ENCODE peak calls at places on chromosomes 12 and 14, in six cellular contexts. One of them, this sample, is unnamed.

GRCh38 chr12:132448453-132448800 is 41.5 kb upstream of the FBRSL1 start:
- DNase-seq in esophagus squamous epithelium: no peak
- DNase-seq in activated CD8-positive, alpha-beta memory T cell treated with anti-CD3 and anti-CD28 coated beads for 4 hours: no peak
- DNase-seq in kidney tubule cell: no peak
- DNase-seq in NCI-H748 treated with DMSO at 0.1 percent for 48 hours: no peak
- DNase-seq in NCI-H1105: no peak
- DNase-seq in this sample: no peak

GRCh38 chr12:95205016-95205415 is 12.3 kb downstream of the FGD6 start:
- DNase-seq in esophagus squamous epithelium: no peak
- DNase-seq in activated CD8-positive, alpha-beta memory T cell treated with anti-CD3 and anti-CD28 coated beads for 4 hours: no peak
- DNase-seq in kidney tubule cell: no peak
- DNase-seq in NCI-H748 treated with DMSO at 0.1 percent for 48 hours: no peak
- DNase-seq in NCI-H1105: no peak
- DNase-seq in this sample: no peak

GRCh38 chr12:87801860-87802720 is 227.1 kb downstream of the C12orf50 start:
- DNase-seq in esophagus squamous epithelium: no peak
- DNase-seq in activated CD8-positive, alpha-beta memory T cell treated with anti-CD3 and anti-CD28 coated beads for 4 hours: no peak
- DNase-seq in kidney tubule cell: no peak
- DNase-seq in NCI-H748 treated with DMSO at 0.1 percent for 48 hours: no peak
- DNase-seq in NCI-H1105: peak; percentile 75
- DNase-seq in this sample: no peak

GRCh38 chr12:6635375-6635855 is 344 bp downstream of the LPAR5 start:
- DNase-seq in esophagus squamous epithelium: no peak
- DNase-seq in activated CD8-positive, alpha-beta memory T cell treated with anti-CD3 and anti-CD28 coated beads for 4 hours: peak; percentile 50
- DNase-seq in kidney tubule cell: no peak
- DNase-seq in NCI-H748 treated with DMSO at 0.1 percent for 48 hours: no peak
- DNase-seq in NCI-H1105: no peak
- DNase-seq in this sample: no peak

GRCh38 chr14:92615451-92615850 is 101.9 kb downstream of the RIN3 start:
- DNase-seq in esophagus squamous epithelium: no peak
- DNase-seq in activated CD8-positive, alpha-beta memory T cell treated with anti-CD3 and anti-CD28 coated beads for 4 hours: peak; percentile 43
- DNase-seq in kidney tubule cell: no peak
- DNase-seq in NCI-H748 treated with DMSO at 0.1 percent for 48 hours: no peak
- DNase-seq in NCI-H1105: no peak
- DNase-seq in this sample: no peak

GRCh38 chr14:102708494-102708893 is 68.8 kb upstream of the TRAF3 start:
- DNase-seq in esophagus squamous epithelium: no peak
- DNase-seq in activated CD8-positive, alpha-beta memory T cell treated with anti-CD3 and anti-CD28 coated beads for 4 hours: no peak
- DNase-seq in kidney tubule cell: peak; percentile 59
- DNase-seq in NCI-H748 treated with DMSO at 0.1 percent for 48 hours: no peak
- DNase-seq in NCI-H1105: no peak
- DNase-seq in this sample: no peak

GRCh38 chr12:27914956-27915355 is 57.6 kb downstream of the PTHLH start:
- DNase-seq in esophagus squamous epithelium: no peak
- DNase-seq in activated CD8-positive, alpha-beta memory T cell treated with anti-CD3 and anti-CD28 coated beads for 4 hours: no peak
- DNase-seq in kidney tubule cell: no peak
- DNase-seq in NCI-H748 treated with DMSO at 0.1 percent for 48 hours: no peak
- DNase-seq in NCI-H1105: no peak
- DNase-seq in this sample: no peak

GRCh38 chr14:58100735-58101368 is 51.2 kb downstream of the ARMH4 start:
- DNase-seq in esophagus squamous epithelium: no peak
- DNase-seq in activated CD8-positive, alpha-beta memory T cell treated with anti-CD3 and anti-CD28 coated beads for 4 hours: no peak
- DNase-seq in kidney tubule cell: peak; percentile 23
- DNase-seq in NCI-H748 treated with DMSO at 0.1 percent for 48 hours: no peak
- DNase-seq in NCI-H1105: no peak
- DNase-seq in this sample: no peak

GRCh38 chr14:32896979-32897723 is 41.5 kb upstream of the NPAS3 start:
- DNase-seq in esophagus squamous epithelium: no peak
- DNase-seq in activated CD8-positive, alpha-beta memory T cell treated with anti-CD3 and anti-CD28 coated beads for 4 hours: no peak
- DNase-seq in kidney tubule cell: peak; percentile 47
- DNase-seq in NCI-H748 treated with DMSO at 0.1 percent for 48 hours: no peak
- DNase-seq in NCI-H1105: no peak
- DNase-seq in this sample: no peak

GRCh38 chr12:121170581-121171260 is 38.0 kb downstream of the P2RX7 start:
- DNase-seq in esophagus squamous epithelium: no peak
- DNase-seq in activated CD8-positive, alpha-beta memory T cell treated with anti-CD3 and anti-CD28 coated beads for 4 hours: no peak
- DNase-seq in kidney tubule cell: peak; percentile 58
- DNase-seq in NCI-H748 treated with DMSO at 0.1 percent for 48 hours: no peak
- DNase-seq in NCI-H1105: no peak
- DNase-seq in this sample: no peak

GRCh38 chr12:24997970-24998582 is 49.2 kb upstream of the BCAT1 start:
- DNase-seq in esophagus squamous epithelium: no peak
- DNase-seq in activated CD8-positive, alpha-beta memory T cell treated with anti-CD3 and anti-CD28 coated beads for 4 hours: no peak
- DNase-seq in kidney tubule cell: peak; percentile 46
- DNase-seq in NCI-H748 treated with DMSO at 0.1 percent for 48 hours: no peak
- DNase-seq in NCI-H1105: no peak
- DNase-seq in this sample: no peak

GRCh38 chr12:99619389-99620158 is 28.0 kb upstream of the GARIN6 start:
- DNase-seq in esophagus squamous epithelium: no peak
- DNase-seq in activated CD8-positive, alpha-beta memory T cell treated with anti-CD3 and anti-CD28 coated beads for 4 hours: no peak
- DNase-seq in kidney tubule cell: peak; percentile 59
- DNase-seq in NCI-H748 treated with DMSO at 0.1 percent for 48 hours: no peak
- DNase-seq in NCI-H1105: no peak
- DNase-seq in this sample: no peak

GRCh38 chr12:15495742-15496141 is 173.4 kb downstream of the PTPRO start:
- DNase-seq in esophagus squamous epithelium: no peak
- DNase-seq in activated CD8-positive, alpha-beta memory T cell treated with anti-CD3 and anti-CD28 coated beads for 4 hours: no peak
- DNase-seq in kidney tubule cell: peak; percentile 43
- DNase-seq in NCI-H748 treated with DMSO at 0.1 percent for 48 hours: no peak
- DNase-seq in NCI-H1105: no peak
- DNase-seq in this sample: no peak

GRCh38 chr14:37081220-37081619 is 91.2 kb downstream of the SLC25A21 start:
- DNase-seq in esophagus squamous epithelium: no peak
- DNase-seq in activated CD8-positive, alpha-beta memory T cell treated with anti-CD3 and anti-CD28 coated beads for 4 hours: no peak
- DNase-seq in kidney tubule cell: peak; percentile 96
- DNase-seq in NCI-H748 treated with DMSO at 0.1 percent for 48 hours: no peak
- DNase-seq in NCI-H1105: no peak
- DNase-seq in this sample: no peak

GRCh38 chr14:90602088-90602687 is 205.4 kb downstream of the CALM1 start:
- DNase-seq in esophagus squamous epithelium: no peak
- DNase-seq in activated CD8-positive, alpha-beta memory T cell treated with anti-CD3 and anti-CD28 coated beads for 4 hours: no peak
- DNase-seq in kidney tubule cell: no peak
- DNase-seq in NCI-H748 treated with DMSO at 0.1 percent for 48 hours: no peak
- DNase-seq in NCI-H1105: no peak
- DNase-seq in this sample: no peak

GRCh38 chr14:104559043-104559768 is 20.4 kb upstream of the C14orf180 start:
- DNase-seq in esophagus squamous epithelium: no peak
- DNase-seq in activated CD8-positive, alpha-beta memory T cell treated with anti-CD3 and anti-CD28 coated beads for 4 hours: no peak
- DNase-seq in kidney tubule cell: peak; percentile 47
- DNase-seq in NCI-H748 treated with DMSO at 0.1 percent for 48 hours: no peak
- DNase-seq in NCI-H1105: no peak
- DNase-seq in this sample: no peak

GRCh38 chr12:26125451-26126339 is 858 bp upstream of the BHLHE41 start:
- DNase-seq in esophagus squamous epithelium: peak; percentile 16
- DNase-seq in activated CD8-positive, alpha-beta memory T cell treated with anti-CD3 and anti-CD28 coated beads for 4 hours: no peak
- DNase-seq in kidney tubule cell: peak; percentile 95
- DNase-seq in NCI-H748 treated with DMSO at 0.1 percent for 48 hours: peak; percentile 10
- DNase-seq in NCI-H1105: peak; percentile 74
- DNase-seq in this sample: no peak

GRCh38 chr12:82627799-82628198 is 58.9 kb upstream of the TMTC2 start:
- DNase-seq in esophagus squamous epithelium: no peak
- DNase-seq in activated CD8-positive, alpha-beta memory T cell treated with anti-CD3 and anti-CD28 coated beads for 4 hours: no peak
- DNase-seq in kidney tubule cell: peak; percentile 54
- DNase-seq in NCI-H748 treated with DMSO at 0.1 percent for 48 hours: peak; percentile 45
- DNase-seq in NCI-H1105: no peak
- DNase-seq in this sample: no peak

This sample was measured in cortex of kidney.